ENCODE peak calls at places on chromosomes 7 and 10, in five cellular contexts. C, T, R, G and Q are unnamed samples.

GRCh38 chr10:62582804-62583208 is 208.6 kb downstream of the ZNF365 start:
- DNase-seq in R (no peak), C (peak), G (peak), T (no peak), Q (no peak)

GRCh38 chr7:363626-364025 is 73.7 kb downstream of the FOXL3 start:
- DNase-seq in G (no peak), R (no peak), C (no peak), T (no peak), Q (no peak)

GRCh38 chr7:7002416-7003062 is 176.5 kb upstream of the CCZ1B start:
- DNase-seq in C (no peak), G (no peak), T (peak), R (no peak), Q (no peak)

GRCh38 chr7:125032943-125033342 is 103.3 kb upstream of the POT1 start:
- DNase-seq in R (no peak), C (no peak), G (no peak), T (no peak), Q (no peak)

GRCh38 chr10:71726673-71727428 is 7.3 kb upstream of the C10orf105 start:
- DNase-seq in C (peak), T (no peak), R (no peak), G (no peak), Q (no peak)

GRCh38 chr10:91296471-91296870 is 76.0 kb downstream of the PCGF5 start:
- DNase-seq in G (no peak), R (peak), T (peak), C (no peak), Q (no peak)

GRCh38 chr7:4792537-4793126 is 17.2 kb downstream of the AP5Z1 start:
- DNase-seq in R (no peak), T (peak), C (no peak), G (no peak), Q (no peak)

GRCh38 chr7:15326044-15326644 is 235.7 kb downstream of the AGMO start:
- DNase-seq in T (peak), R (peak), C (no peak), G (no peak), Q (no peak)

GRCh38 chr7:156614434-156615264 is 25.9 kb upstream of the RNF32 start:
- DNase-seq in C (peak), T (no peak), R (peak), G (peak), Q (no peak)

GRCh38 chr7:137992042-137992737 is 9.7 kb downstream of the CREB3L2 start:
- DNase-seq in C (no peak), G (no peak), R (peak), T (no peak), Q (no peak)

GRCh38 chr10:6014241-6014761 is 37.0 kb upstream of the IL15RA start:
- DNase-seq in G (peak), T (peak), R (peak), C (peak), Q (no peak)

GRCh38 chr7:142717453-142717852 is 31.8 kb upstream of the PRSS1 start:
- DNase-seq in C (peak), R (no peak), G (no peak), T (no peak), Q (no peak)

GRCh38 chr7:82105463-82105862 is 335.6 kb upstream of the HGF start:
- DNase-seq in C (no peak), T (no peak), G (no peak), R (no peak), Q (no peak)
- H3K27ac ChIP-seq in C (no peak), T (no peak), G (no peak), R (no peak), Q (no peak)

DNA sequence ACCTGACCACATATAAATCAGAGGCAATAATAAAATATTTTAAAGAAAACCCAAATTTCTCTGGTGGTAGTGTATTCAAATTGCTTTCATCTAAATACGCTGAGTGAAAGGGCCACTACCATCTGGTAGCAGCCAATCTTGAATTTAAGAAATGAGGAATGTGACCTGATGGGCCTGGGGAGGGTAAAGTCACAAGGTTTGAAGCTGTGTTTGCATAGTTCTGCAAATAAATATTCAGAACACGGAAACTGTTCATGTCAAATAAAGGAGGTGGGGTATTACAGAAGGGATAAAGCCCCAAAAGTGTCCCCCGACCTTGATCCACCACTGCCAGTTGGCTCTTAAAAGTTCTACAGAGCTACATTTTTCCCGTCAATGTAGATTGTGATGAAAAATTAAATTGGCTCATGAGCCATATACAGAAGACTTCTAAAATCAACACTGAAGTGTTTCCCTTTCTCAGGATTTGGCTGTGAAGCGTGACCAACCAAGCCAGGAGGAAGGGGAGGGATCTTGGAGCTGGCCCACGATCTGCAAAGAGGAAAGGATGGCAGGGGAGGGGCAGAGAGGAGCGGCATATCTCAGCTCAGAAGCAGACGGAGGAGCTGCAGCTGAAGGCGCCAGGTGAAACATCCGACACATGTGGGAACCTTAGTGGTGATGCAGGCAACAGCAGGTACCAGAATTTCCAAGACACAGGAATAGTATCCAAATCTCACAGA is 39.6 kb downstream of the MPP7 start:
- DNase-seq in R (peak), T (peak), G (peak), C (peak), Q (no peak)
- TF ChIP-seq POLR2AphosphoS5 in R (no peak), T (no peak), G (no peak), C (no peak), Q (no peak)

GRCh38 chr10:117547301-117548153 is 5.0 kb downstream of the EMX2 start:
- DNase-seq in G (no peak), T (peak), C (no peak), R (no peak), Q (no peak)

GRCh38 chr10:117544729-117545140 is 2.2 kb downstream of the EMX2 start:
- DNase-seq in T (peak), G (no peak), C (no peak), R (no peak), Q (no peak)

GRCh38 chr10:117546630-117547300 is 4.2 kb downstream of the EMX2 start:
- DNase-seq in R (no peak), T (peak), C (no peak), G (no peak), Q (no peak)

GRCh38 chr10:117545141-117546019 is 2.8 kb downstream of the EMX2 start:
- DNase-seq in T (peak), G (no peak), R (no peak), C (no peak), Q (no peak)

DNA sequence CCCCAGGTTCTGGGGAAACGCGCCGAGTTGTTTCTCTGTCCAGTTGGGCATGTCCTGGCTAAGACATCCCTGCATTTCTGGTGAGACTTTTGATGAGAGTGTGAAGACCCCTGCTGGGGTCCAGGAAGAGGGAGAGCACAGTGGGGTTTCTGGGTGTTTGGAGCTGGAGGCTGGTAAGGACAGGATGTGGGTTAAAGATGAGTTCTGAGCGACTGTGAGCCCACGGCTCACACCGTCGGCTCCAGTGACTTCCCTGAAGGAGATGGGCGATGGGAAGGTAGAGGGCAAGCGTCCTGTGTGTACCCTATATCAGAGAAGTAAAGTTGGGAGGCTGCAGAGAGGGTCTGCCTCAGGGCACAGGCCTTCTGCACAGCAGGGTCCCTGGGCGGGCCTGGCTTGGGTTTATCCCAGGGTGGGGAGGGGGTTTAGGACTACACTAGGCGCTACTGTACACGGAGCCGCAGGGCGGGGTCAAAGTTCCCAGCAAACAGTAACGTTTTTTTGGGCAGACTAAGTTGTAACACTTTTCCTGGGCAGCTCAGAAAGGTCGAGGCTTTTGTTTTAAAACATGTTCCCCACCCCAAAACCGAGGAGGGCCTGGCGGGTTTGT is 3.6 kb downstream of the EMX2 start:
- DNase-seq in T (peak), C (no peak), R (no peak), G (no peak), Q (no peak)
- H3K27ac ChIP-seq in T (no peak), C (no peak), R (no peak), G (no peak), Q (peak)

DNA sequence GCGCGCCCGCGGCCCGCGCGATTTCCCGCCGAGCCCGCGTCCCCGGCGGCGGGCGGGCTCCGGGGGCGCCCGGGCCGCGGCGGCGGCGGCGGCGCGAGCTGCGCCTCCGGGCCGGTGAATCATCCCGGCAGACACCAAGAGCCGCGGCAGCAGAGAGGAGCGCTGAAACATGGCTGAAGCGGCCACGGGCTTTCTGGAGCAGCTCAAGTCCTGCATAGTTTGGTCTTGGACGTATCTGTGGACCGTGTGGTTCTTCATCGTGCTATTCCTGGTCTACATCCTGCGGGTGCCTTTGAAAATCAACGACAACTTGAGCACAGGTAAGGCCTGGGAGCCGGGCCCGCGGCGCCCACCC is at the start of gene ST7:
- DNase-seq in G (peak), C (peak), T (peak), R (peak), Q (no peak)
- TF ChIP-seq POLR2AphosphoS5 in G (no peak), C (peak), T (peak), R (peak), Q (no peak)

GRCh38 chr7:131285558-131285957 is 42.1 kb upstream of the MKLN1 start:
- DNase-seq in R (no peak), T (no peak), C (no peak), G (no peak), Q (no peak)

GRCh38 chr7:131288446-131288845 is 39.2 kb upstream of the MKLN1 start:
- DNase-seq in R (no peak), C (no peak), G (no peak), T (no peak), Q (no peak)

GRCh38 chr7:131289051-131289450 is 38.6 kb upstream of the MKLN1 start:
- DNase-seq in R (no peak), C (no peak), T (no peak), G (no peak), Q (no peak)

GRCh38 chr7:131281649-131282048 is 46.0 kb upstream of the MKLN1 start:
- DNase-seq in T (no peak), C (no peak), G (no peak), R (no peak), Q (no peak)

GRCh38 chr7:131284702-131285419 is 42.8 kb upstream of the MKLN1 start:
- DNase-seq in T (no peak), R (no peak), C (no peak), G (peak), Q (peak)
- H3K27ac ChIP-seq in T (no peak), R (no peak), C (peak), G (no peak), Q (peak)